ENCODE peak calls at places on chromosome 13, in four cellular contexts. N is breast epithelium, F is fibroblast of lung, P is AG04450. L is an unnamed sample.

GRCh38 chr13:64928704-64929499 is 2301.2 kb downstream of the PCDH9 start:
- DNase-seq in N (no peak), F (peak), P (peak), L (no peak)

GRCh38 chr13:99985886-99986527 is 4.4 kb downstream of the ZIC2 start:
- DNase-seq in N (no peak), F (no peak), P (no peak), L (no peak)

GRCh38 chr13:27980280-27980998 is 8.1 kb downstream of the URAD start:
- DNase-seq in N (no peak), F (no peak), P (no peak), L (no peak)

GRCh38 chr13:30257433-30258099 is 49.8 kb downstream of the KATNAL1 start:
- DNase-seq in N (no peak), F (peak), P (no peak), L (no peak)

GRCh38 chr13:113989585-113990300 is 15.9 kb upstream of the C13orf46 start:
- DNase-seq in N (no peak), F (no peak), P (no peak), L (no peak)

GRCh38 chr13:20553309-20553708 is 13.6 kb upstream of the IFT88 start:
- DNase-seq in N (no peak), F (no peak), P (no peak), L (no peak)

GRCh38 chr13:50124536-50125305 is 109.5 kb downstream of the KCNRG start:
- DNase-seq in N (peak), F (peak), P (no peak), L (no peak)

GRCh38 chr13:109043561-109044075 is 414.2 kb downstream of the MYO16 start:
- DNase-seq in N (no peak), F (no peak), P (no peak), L (no peak)

GRCh38 chr13:93227280-93227905 is 786 bp downstream of the GPC6 start:
- DNase-seq in N (no peak), F (peak), P (no peak), L (no peak)

GRCh38 chr13:45119990-45120864 is at the start of gene GTF2F2:
- DNase-seq in N (peak), F (peak), P (peak), L (peak)

DNA sequence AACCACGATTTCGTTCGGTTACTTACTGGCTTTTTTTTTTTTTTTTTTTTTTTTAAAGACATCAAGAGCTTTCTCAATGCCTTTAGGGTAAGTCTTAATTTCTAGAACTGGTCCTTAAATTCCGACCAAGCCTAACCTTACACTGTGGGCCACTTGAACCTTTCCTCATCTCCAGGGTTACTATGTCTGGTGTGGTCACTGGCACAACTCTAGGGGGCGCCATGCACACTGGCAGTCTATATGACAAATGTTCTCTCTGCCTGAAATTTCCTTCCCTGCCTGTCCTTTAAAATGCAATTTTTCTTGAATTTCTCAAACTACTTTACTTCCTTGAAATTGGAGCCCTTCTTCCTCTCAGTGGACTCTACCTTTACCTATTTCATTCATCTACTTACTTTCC is 227.4 kb downstream of the KLF5 start:
- DNase-seq in N (no peak), F (no peak), P (no peak), L (no peak)
- TF ChIP-seq CTCF in N (no peak), F (no peak), P (no peak), L (no peak)

DNA sequence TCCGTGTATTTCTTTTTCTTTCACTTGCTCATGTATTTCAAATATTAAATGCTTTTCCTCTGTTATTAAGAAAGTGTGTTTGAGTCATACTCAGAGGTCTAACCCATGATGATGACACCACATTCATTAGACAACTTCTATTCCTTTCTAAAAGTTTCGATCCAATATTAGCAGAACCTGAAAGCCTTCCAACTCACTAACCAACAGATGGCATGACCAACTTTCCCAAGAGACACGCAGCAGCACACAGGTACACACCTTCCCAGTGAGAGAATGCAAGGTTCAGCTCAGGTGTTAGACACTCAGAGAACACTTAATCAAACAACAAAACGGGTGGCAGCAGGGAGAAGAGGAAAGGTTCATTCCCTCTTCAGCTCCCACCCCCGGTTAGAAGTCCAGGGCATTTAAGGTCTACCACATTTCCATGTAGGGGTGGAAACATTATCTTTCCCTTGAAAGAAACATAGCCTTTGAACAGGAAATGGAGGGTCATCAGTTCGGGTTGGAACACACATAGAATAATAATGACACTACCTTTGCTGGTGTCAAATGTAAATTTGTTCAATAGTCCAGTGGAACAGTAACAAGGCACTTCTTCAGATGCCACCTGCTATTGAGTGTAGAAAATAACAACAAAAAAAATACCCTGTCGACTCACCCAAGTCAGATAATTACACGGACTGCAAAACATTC is 404.2 kb downstream of the COG6 start:
- DNase-seq in N (no peak), F (peak), P (no peak), L (no peak)
- TF ChIP-seq CTCF in N (no peak), F (no peak), P (no peak), L (no peak)

GRCh38 chr13:40564342-40564997 is 102.0 kb downstream of the FOXO1 start:
- DNase-seq in N (no peak), F (no peak), P (no peak), L (no peak)
- TF ChIP-seq CTCF in N (no peak), F (no peak), P (no peak), L (no peak)

DNA sequence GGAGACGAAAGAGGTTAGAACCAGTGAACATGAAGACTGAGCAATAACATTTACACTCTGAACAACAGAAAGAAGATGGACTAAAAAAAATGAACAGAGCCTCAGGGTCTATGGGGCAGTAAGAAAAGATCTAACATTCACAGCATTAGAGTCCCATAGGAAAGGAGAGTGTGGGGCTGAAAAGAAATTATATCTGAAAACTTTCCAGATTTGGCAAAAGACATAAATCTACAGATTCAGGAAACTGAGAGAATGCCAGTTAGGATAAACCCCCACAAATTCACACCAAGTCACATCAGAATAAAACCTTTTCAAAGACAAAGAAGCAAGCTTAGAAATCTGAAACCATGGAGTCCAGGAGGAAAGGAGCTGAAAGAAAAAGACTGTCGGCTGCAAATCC is 20.3 kb upstream of the TUBGCP3 start:
- DNase-seq in N (no peak), F (no peak), P (no peak), L (no peak)
- TF ChIP-seq CTCF in N (no peak), F (no peak), P (no peak), L (no peak)

GRCh38 chr13:35211949-35212348 is 264.5 kb downstream of the MAB21L1 start:
- DNase-seq in N (no peak), F (no peak), P (no peak), L (no peak)
- TF ChIP-seq CTCF in N (no peak), F (no peak), P (no peak), L (no peak)

DNA sequence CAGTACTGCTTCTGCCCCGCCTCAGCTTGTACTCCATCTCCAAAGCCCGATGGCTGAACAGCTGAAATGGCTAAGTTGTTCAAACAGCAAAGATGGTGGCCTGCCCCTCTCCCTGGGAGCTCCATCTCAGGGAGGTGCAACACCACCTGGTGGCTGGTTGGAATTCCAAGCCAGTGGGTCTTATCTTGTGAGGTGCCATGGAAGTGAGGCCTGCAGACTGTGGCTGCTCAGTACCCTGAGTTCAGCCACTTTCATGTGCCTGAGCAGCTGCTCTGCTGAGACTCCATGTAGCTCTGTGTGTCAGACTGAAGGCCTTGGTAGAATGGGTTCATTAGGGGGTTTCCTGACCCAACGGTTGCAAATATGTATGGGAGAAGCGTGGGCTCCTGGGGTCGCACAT is 67.3 kb upstream of the SPRY2 start:
- DNase-seq in N (no peak), F (no peak), P (no peak), L (no peak)
- TF ChIP-seq CTCF in N (no peak), F (no peak), P (no peak), L (no peak)